ENCODE peak calls at places on chromosome 4, in seven cellular contexts. O is heart right ventricle, A is left ventricle myocardium inferior, K is cardiac muscle cell, Y is brain microvascular endothelial cell, H is GM06990, T is endodermal cell. S is an unnamed sample.

GRCh38 chr4:156972370-156972980 is 876 bp upstream of the PDGFC start:
- DNase-seq in O (no peak), A (no peak), K (peak), Y (no peak), H (no peak), T (peak), S (no peak)

GRCh38 chr4:94390804-94391410 is 48.3 kb upstream of the HPGDS start:
- DNase-seq in O (no peak), A (no peak), K (no peak), Y (no peak), H (no peak), T (no peak), S (no peak)

GRCh38 chr4:1012031-1012739 is 759 bp downstream of the FGFRL1 start:
- DNase-seq in O (no peak), A (no peak), K (peak), Y (no peak), H (no peak), T (peak), S (no peak)

GRCh38 chr4:149964001-149964400 is 114.2 kb upstream of the DCLK2 start:
- DNase-seq in O (no peak), A (no peak), K (no peak), Y (no peak), H (no peak), T (no peak), S (no peak)

GRCh38 chr4:120685756-120686278 is 236.7 kb downstream of the PRDM5 start:
- DNase-seq in O (no peak), A (no peak), K (no peak), Y (no peak), H (no peak), T (peak), S (no peak)

GRCh38 chr4:108700358-108700757 is 50.0 kb downstream of the OSTC start:
- DNase-seq in O (no peak), A (no peak), K (no peak), Y (no peak), H (no peak), T (no peak), S (no peak)

GRCh38 chr4:26238782-26239647 is 81.8 kb upstream of the RBPJ start:
- DNase-seq in O (peak), A (no peak), K (no peak), Y (peak), H (no peak), T (peak), S (no peak)

GRCh38 chr4:32472918-32473317 is 1752.7 kb downstream of the PCDH7 start:
- DNase-seq in O (no peak), A (no peak), K (no peak), Y (no peak), H (no peak), T (peak), S (no peak)

GRCh38 chr4:55177461-55177860 is 52.1 kb upstream of the KDR start:
- DNase-seq in O (no peak), A (no peak), K (no peak), Y (no peak), H (no peak), T (no peak), S (no peak)

GRCh38 chr4:7392438-7393374 is 42.0 kb downstream of the PSAPL1 start:
- DNase-seq in O (no peak), A (peak), K (no peak), Y (peak), H (no peak), T (peak), S (no peak)
- TF ChIP-seq CTCF in O (no peak), A (peak), K (peak), Y (peak), H (no peak), T (no peak), S (no peak)

GRCh38 chr4:185122681-185123345 is 20.3 kb upstream of the SLC25A4 start:
- DNase-seq in O (no peak), A (no peak), K (no peak), Y (no peak), H (no peak), T (no peak), S (no peak)

GRCh38 chr4:185134176-185134869 is 8.7 kb upstream of the SLC25A4 start:
- DNase-seq in O (no peak), A (no peak), K (peak), Y (no peak), H (no peak), T (no peak), S (no peak)

GRCh38 chr4:185127021-185127925 is 15.8 kb upstream of the SLC25A4 start:
- DNase-seq in O (no peak), A (peak), K (peak), Y (no peak), H (peak), T (peak), S (no peak)

GRCh38 chr4:185123479-185123878 is 19.6 kb upstream of the SLC25A4 start:
- DNase-seq in O (no peak), A (no peak), K (no peak), Y (no peak), H (no peak), T (no peak), S (no peak)

GRCh38 chr4:185128272-185129119 is 14.6 kb upstream of the SLC25A4 start:
- DNase-seq in O (peak), A (peak), K (peak), Y (no peak), H (peak), T (peak), S (no peak)
- TF ChIP-seq CTCF in O (no peak), A (peak), K (peak), Y (no peak), H (peak), T (peak), S (no peak)

DNA sequence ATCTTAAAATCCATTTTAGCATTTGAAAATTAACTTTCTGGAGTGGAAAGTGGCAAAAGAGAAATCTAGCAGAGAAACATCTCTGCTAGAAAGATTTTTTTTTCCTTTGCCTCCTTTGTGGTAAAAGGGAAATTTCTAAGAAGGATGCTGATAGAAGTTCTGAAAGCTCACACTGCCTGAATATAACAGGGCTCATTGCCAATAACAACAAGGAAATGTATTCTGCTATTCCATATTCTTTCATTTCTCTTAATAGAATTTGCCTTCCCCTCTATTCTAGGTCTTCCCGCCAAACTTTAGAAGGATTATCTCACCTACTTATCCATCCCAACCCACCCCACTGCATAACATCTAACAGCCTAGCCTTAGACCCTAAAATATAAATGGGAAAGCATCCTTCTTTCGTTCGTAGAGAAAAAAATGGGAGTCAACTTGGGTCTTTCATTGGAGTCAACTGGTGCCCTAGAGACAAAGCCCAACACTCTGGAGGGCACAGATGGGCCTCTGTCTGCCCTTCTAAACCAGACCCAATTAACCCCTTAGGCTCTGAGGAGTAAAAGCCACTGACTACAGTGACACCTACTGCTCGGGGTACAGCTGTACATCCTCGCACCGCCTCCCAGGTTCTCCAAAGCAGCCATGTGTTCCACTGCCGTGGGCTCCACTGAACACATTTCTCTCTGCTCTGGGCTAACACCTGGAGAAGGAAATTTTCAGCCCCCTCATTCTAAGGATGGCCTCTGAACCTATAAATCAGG is 103.9 kb downstream of the MAML3 start:
- DNase-seq in O (no peak), A (no peak), K (peak), Y (no peak), H (no peak), T (peak), S (no peak)
- TF ChIP-seq CTCF in O (no peak), A (peak), K (peak), Y (peak), H (peak), T (peak), S (no peak)

GRCh38 chr4:63556332-63556731 is 852.9 kb downstream of the TECRL start:
- DNase-seq in O (no peak), A (no peak), K (no peak), Y (no peak), H (no peak), T (peak), S (no peak)
- TF ChIP-seq CTCF in O (no peak), A (no peak), K (no peak), Y (no peak), H (no peak), T (peak), S (no peak)

DNA sequence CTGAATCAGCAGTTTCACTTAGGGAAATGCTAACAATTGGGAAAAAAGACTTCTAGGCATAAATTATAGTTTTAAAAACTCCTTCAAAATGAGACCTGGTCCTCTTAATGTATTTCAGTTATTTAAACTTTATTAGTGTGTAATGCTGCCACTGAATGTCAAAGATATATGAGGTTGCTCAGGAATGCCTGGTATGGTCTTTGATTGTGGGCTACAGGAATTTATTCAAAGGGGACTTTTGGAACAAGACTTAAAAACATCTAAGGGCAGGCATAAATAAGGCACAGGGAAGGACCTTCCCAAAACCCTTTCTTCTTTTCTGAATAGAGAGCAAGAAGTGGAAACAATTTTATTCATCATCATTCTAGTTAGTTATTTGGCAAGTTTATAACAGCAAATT is 439.1 kb downstream of the TLL1 start:
- DNase-seq in O (no peak), A (no peak), K (no peak), Y (peak), H (no peak), T (no peak), S (no peak)
- TF ChIP-seq CTCF in O (no peak), A (no peak), K (no peak), Y (no peak), H (no peak), T (no peak), S (no peak)

GRCh38 chr4:6785572-6785925 is 3.0 kb downstream of the KIAA0232 start:
- DNase-seq in O (no peak), A (no peak), K (no peak), Y (no peak), H (no peak), T (peak), S (no peak)

GRCh38 chr4:6781561-6781960 is 966 bp upstream of the KIAA0232 start:
- DNase-seq in O (no peak), A (no peak), K (no peak), Y (no peak), H (no peak), T (no peak), S (no peak)

GRCh38 chr4:6782147-6782845 is at the start of gene KIAA0232:
- DNase-seq in O (peak), A (peak), K (peak), Y (peak), H (peak), T (peak), S (peak)

GRCh38 chr4:6782846-6783110 is 251 bp downstream of the KIAA0232 start:
- DNase-seq in O (no peak), A (no peak), K (no peak), Y (no peak), H (no peak), T (no peak), S (no peak)

GRCh38 chr4:6783111-6783981 is 819 bp downstream of the KIAA0232 start:
- DNase-seq in O (peak), A (peak), K (peak), Y (peak), H (peak), T (peak), S (peak)
- TF ChIP-seq CTCF in O (no peak), A (peak), K (no peak), Y (peak), H (no peak), T (peak), S (no peak)

GRCh38 chr4:8919651-8920288 is 48.1 kb upstream of the HMX1 start:
- DNase-seq in O (no peak), A (no peak), K (no peak), Y (no peak), H (no peak), T (no peak), S (no peak)

GRCh38 chr4:8917321-8917811 is 45.7 kb upstream of the HMX1 start:
- DNase-seq in O (no peak), A (no peak), K (no peak), Y (no peak), H (no peak), T (no peak), S (no peak)

GRCh38 chr4:8916914-8917305 is 45.3 kb upstream of the HMX1 start:
- DNase-seq in O (no peak), A (no peak), K (no peak), Y (no peak), H (no peak), T (no peak), S (no peak)

GRCh38 chr4:8916251-8916913 is 44.7 kb upstream of the HMX1 start:
- DNase-seq in O (no peak), A (no peak), K (no peak), Y (no peak), H (no peak), T (peak), S (no peak)

DNA sequence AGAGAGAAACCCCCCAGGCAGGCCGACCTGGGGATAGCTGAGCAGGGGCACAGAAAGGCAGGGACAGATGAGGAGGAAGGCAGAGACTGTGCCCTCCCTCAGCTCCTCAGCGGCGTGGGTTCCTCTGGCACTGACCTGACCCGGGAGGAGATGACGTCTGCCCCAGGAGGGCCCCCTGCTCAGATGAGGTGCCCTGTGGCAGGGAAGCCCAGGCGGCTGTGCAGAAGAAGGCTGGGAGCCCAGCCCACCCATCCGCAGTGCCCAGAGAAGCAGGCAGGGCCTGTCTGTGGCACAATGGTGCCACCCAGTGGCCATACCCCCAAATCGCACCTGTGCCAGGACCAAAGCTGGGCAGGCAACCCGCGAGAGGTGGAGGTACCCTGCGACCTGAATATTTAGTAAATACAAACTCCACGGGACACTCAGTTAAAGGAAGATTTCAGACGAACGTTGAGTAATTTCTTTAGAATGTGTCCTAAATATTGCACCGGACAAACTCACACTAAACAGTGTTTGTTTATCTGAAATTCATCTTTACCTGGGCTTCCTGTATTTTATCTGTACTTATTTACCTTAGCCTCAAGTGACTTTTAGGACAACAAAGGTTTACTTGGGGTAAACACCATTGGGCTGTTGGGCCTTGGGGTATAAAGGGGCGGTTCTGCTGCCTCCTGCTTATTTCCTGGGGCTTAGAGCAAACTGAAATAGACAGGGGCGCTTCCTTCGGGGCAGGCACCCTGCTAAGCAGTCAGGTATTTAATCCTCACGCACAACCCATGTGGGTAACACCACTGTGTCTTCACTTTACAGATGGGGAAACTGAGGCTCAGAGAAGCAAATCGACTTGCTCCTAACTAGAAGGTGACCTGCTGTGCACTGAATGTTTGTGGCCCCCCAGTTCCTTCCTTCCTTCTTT is 46.5 kb upstream of the HMX1 start:
- DNase-seq in O (peak), A (peak), K (peak), Y (peak), H (peak), T (peak), S (peak)
- TF ChIP-seq CTCF in O (peak), A (peak), K (peak), Y (peak), H (peak), T (peak), S (no peak)

DNA sequence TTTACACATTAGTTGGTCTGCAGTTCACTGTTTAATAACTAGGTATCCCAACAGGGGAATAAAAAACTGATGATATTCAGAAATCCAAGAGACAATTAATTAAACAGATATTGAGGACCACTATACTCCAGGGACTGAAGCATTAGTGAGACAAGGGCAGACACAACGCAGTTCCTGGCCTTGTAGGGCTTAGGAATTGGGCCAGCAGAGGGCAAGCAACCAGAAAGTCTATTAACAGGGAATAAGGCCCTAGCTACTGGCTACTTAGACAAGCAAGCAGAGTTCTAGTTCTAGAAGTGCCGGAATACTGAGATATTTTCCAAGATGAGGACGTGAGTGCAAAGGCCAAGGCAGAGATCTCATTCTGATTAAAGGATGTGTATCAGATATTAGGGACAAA is 58.6 kb upstream of the ADGRA3 start:
- DNase-seq in O (no peak), A (no peak), K (no peak), Y (no peak), H (no peak), T (no peak), S (no peak)
- TF ChIP-seq CTCF in O (no peak), A (no peak), K (no peak), Y (no peak), H (no peak), T (peak), S (no peak)

GRCh38 chr4:80221161-80221560 is 23.9 kb downstream of the PRDM8 start:
- DNase-seq in O (no peak), A (no peak), K (no peak), Y (no peak), H (no peak), T (no peak), S (no peak)
- TF ChIP-seq CTCF in O (no peak), A (peak), K (peak), Y (peak), H (peak), T (peak), S (no peak)